ENCODE peak calls at places on chromosomes 2 and 18, in six cellular contexts. A, H, T, N, Q and L are unnamed samples.

GRCh38 chr2:105237045-105237765 is 4.3 kb upstream of the GPR45 start:
- DNase-seq in H (no peak), Q (peak), A (no peak), T (no peak), N (no peak), L (no peak)

GRCh38 chr18:10170375-10170774 is 256.6 kb downstream of the VAPA start:
- DNase-seq in N (no peak), H (no peak), T (no peak), A (no peak), Q (no peak), L (no peak)

GRCh38 chr2:169977510-169977909 is 150.3 kb downstream of the UBR3 start:
- DNase-seq in N (no peak), H (no peak), Q (no peak), T (no peak), A (no peak), L (no peak)

GRCh38 chr18:40949138-40949949 is 1005.7 kb upstream of the PIK3C3 start:
- DNase-seq in H (no peak), T (no peak), Q (no peak), N (no peak), A (no peak), L (no peak)

GRCh38 chr2:190864375-190864774 is 16.2 kb upstream of the GLS start:
- DNase-seq in T (no peak), H (no peak), Q (no peak), N (peak), A (no peak), L (peak)

GRCh38 chr2:25336446-25336845 is 5.3 kb downstream of the DNMT3A start:
- DNase-seq in A (no peak), T (no peak), Q (no peak), H (no peak), N (no peak), L (no peak)

GRCh38 chr2:119827866-119828507 is 68.3 kb downstream of the PTPN4 start:
- DNase-seq in A (no peak), T (peak), H (no peak), N (peak), Q (no peak), L (no peak)

GRCh38 chr2:174343343-174343637 is 8.5 kb downstream of the SP9 start:
- DNase-seq in H (no peak), A (no peak), T (peak), Q (no peak), N (no peak), L (no peak)

GRCh38 chr2:233387667-233388528 is 33.6 kb downstream of the DGKD start:
- DNase-seq in T (peak), A (no peak), N (peak), H (no peak), Q (no peak), L (no peak)

DNA sequence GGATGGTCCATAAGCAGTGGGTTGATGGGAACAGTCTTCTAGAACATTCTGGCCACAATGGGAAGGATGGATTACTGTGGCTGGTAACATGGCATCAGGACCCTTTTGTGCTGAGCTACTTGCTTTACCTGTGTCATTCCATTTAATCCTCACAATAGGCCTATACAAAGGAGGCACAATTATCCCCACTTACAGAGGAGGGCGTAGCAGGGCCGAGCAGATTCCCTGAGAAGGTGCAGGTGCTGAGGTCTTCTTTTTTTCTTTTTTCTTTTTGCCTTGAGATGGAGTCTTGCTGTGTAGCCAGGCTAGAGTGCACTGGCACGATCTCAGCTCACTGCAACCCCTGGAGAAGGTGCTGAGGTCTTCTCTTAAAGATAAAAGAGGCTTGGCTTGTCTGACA is 6.7 kb upstream of the LRRC30 start:
- DNase-seq in A (no peak), T (no peak), N (no peak), H (peak), Q (no peak), L (no peak)
- H3K18ac ChIP-seq in A (no peak), T (no peak), N (no peak), H (no peak), Q (no peak), L (no peak)

GRCh38 chr18:46387426-46388131 is 269.4 kb downstream of the LOXHD1 start:
- DNase-seq in Q (no peak), A (no peak), H (no peak), T (no peak), N (no peak), L (no peak)
- H3K18ac ChIP-seq in Q (no peak), A (no peak), H (no peak), T (no peak), N (no peak), L (no peak)

GRCh38 chr2:218813771-218814460 is 17.7 kb downstream of the PRKAG3 start:
- DNase-seq in T (no peak), N (no peak), A (no peak), H (no peak), Q (no peak), L (no peak)
- H3K18ac ChIP-seq in T (no peak), N (no peak), A (no peak), H (no peak), Q (no peak), L (no peak)

GRCh38 chr18:76483780-76484179 is 11.3 kb downstream of the ZNF516 start:
- DNase-seq in T (no peak), H (no peak), N (no peak), A (no peak), Q (no peak), L (no peak)
- H3K18ac ChIP-seq in T (no peak), H (no peak), N (no peak), A (no peak), Q (no peak), L (no peak)

GRCh38 chr2:167783266-167784070 is 463.9 kb downstream of the STK39 start:
- DNase-seq in A (no peak), N (peak), H (peak), Q (no peak), T (peak), L (no peak)

GRCh38 chr2:167785606-167786005 is 461.8 kb downstream of the STK39 start:
- DNase-seq in Q (no peak), T (no peak), N (no peak), A (no peak), H (no peak), L (no peak)

GRCh38 chr2:167787562-167787961 is 459.8 kb downstream of the STK39 start:
- DNase-seq in Q (no peak), H (no peak), T (no peak), N (no peak), A (no peak), L (no peak)

GRCh38 chr2:167787021-167787420 is 460.4 kb downstream of the STK39 start:
- DNase-seq in T (no peak), Q (no peak), H (peak), A (no peak), N (no peak), L (no peak)

GRCh38 chr2:167784071-167784400 is 463.4 kb downstream of the STK39 start:
- DNase-seq in H (no peak), T (no peak), A (no peak), Q (no peak), N (no peak), L (no peak)
- H3K18ac ChIP-seq in H (no peak), T (peak), A (no peak), Q (no peak), N (no peak), L (no peak)

GRCh38 chr18:58846325-58846724 is 18.4 kb upstream of the ZNF532 start:
- DNase-seq in N (no peak), H (no peak), A (no peak), T (no peak), Q (no peak), L (no peak)
- H3K18ac ChIP-seq in N (no peak), H (peak), A (no peak), T (no peak), Q (no peak), L (no peak)

GRCh38 chr2:796151-796955 is 119.1 kb upstream of the TMEM18 start:
- DNase-seq in Q (peak), H (no peak), A (no peak), T (no peak), N (no peak), L (no peak)

GRCh38 chr2:794554-795244 is 117.5 kb upstream of the TMEM18 start:
- DNase-seq in H (no peak), N (no peak), T (no peak), A (no peak), Q (peak), L (no peak)

GRCh38 chr2:795245-796041 is 118.2 kb upstream of the TMEM18 start:
- DNase-seq in A (no peak), H (no peak), T (no peak), Q (peak), N (no peak), L (no peak)

GRCh38 chr2:797993-798392 is 120.8 kb upstream of the TMEM18 start:
- DNase-seq in N (no peak), H (no peak), T (no peak), A (no peak), Q (no peak), L (no peak)

GRCh38 chr2:797556-797955 is 120.3 kb upstream of the TMEM18 start:
- DNase-seq in A (no peak), H (no peak), N (no peak), T (no peak), Q (peak), L (no peak)
- H3K18ac ChIP-seq in A (no peak), H (no peak), N (no peak), T (no peak), Q (no peak), L (no peak)